ENCODE peak calls at places on chromosomes 7 and 10, in five cellular contexts. S is GM12878, R is HepG2, L is NT2/D1, N is H1. D is an unnamed sample.
A peak's percentile ranks its signal among the peaks of the same experiment; 100 is the strongest.

GRCh38 chr7:20227291-20227795 is 10.2 kb upstream of the MACC1 start:
- DNase-seq in N (no peak), L (no peak), R (no peak), S (no peak), D (no peak)

GRCh38 chr10:72335394-72336258 is 19.1 kb downstream of the DNAJB12 start:
- DNase-seq in N (no peak), R (no peak), L (no peak), S (no peak), D (no peak)

GRCh38 chr10:3082290-3082689 is 14.9 kb downstream of the PFKP start:
- DNase-seq in S (no peak), N (no peak), L (no peak), R (no peak), D (no peak)

GRCh38 chr10:20624642-20625041 is 272.5 kb downstream of the NEBL start:
- DNase-seq in L (no peak), R (no peak), S (no peak), N (no peak), D (no peak)

GRCh38 chr7:150945853-150946825 is 32.0 kb downstream of the KCNH2 start:
- DNase-seq in N (no peak), S (no peak), L (no peak), R (no peak), D (no peak)

GRCh38 chr7:134966691-134967090 is 19.6 kb upstream of the AGBL3 start:
- DNase-seq in R (no peak), N (no peak), S (no peak), L (no peak), D (no peak)

GRCh38 chr10:48605786-48606529 is 1.1 kb upstream of the ARHGAP22 start:
- DNase-seq in R (no peak), S (no peak), L (no peak), N (no peak), D (no peak)

GRCh38 chr7:12090757-12091134 is 120.3 kb upstream of the TMEM106B start:
- DNase-seq in R (no peak), S (no peak), N (no peak), L (no peak), D (no peak)

GRCh38 chr10:21572578-21572977 is 38.5 kb downstream of the MLLT10 start:
- DNase-seq in N (no peak), S (no peak), L (no peak), R (no peak), D (no peak)

GRCh38 chr10:59839576-59839975 is 66.8 kb downstream of the CCDC6 start:
- DNase-seq in S (no peak), L (no peak), N (no peak), R (no peak), D (no peak)

GRCh38 chr7:27586825-27587224 is 75.9 kb downstream of the HIBADH start:
- DNase-seq in R (no peak), N (no peak), L (no peak), S (peak; percentile 53), D (no peak)
- TF ChIP-seq SUZ12 in R (no peak), N (no peak), L (no peak), S (no peak), D (no peak)

GRCh38 chr7:75716992-75717626 is 21.6 kb downstream of the HIP1 start:
- DNase-seq in S (no peak), N (no peak), R (peak; percentile 59), L (no peak), D (no peak)

GRCh38 chr7:75712517-75713361 is 26.0 kb downstream of the HIP1 start:
- DNase-seq in N (no peak), R (no peak), L (no peak), S (no peak), D (no peak)

GRCh38 chr7:75718390-75719031 is 20.2 kb downstream of the HIP1 start:
- DNase-seq in N (no peak), L (no peak), S (no peak), R (no peak), D (no peak)

GRCh38 chr7:75719626-75720025 is 19.1 kb downstream of the HIP1 start:
- DNase-seq in S (no peak), N (no peak), R (peak; percentile 41), L (no peak), D (no peak)

GRCh38 chr7:75715864-75716263 is 22.9 kb downstream of the HIP1 start:
- DNase-seq in S (no peak), R (no peak), L (no peak), N (no peak), D (no peak)
- TF ChIP-seq SUZ12 in S (no peak), R (no peak), L (no peak), N (no peak), D (no peak)

GRCh38 chr10:66192162-66192834 is 733.5 kb upstream of the LRRTM3 start:
- DNase-seq in S (no peak), N (no peak), L (no peak), R (no peak), D (no peak)
- TF ChIP-seq SUZ12 in S (no peak), N (no peak), L (no peak), R (no peak), D (no peak)

DNA sequence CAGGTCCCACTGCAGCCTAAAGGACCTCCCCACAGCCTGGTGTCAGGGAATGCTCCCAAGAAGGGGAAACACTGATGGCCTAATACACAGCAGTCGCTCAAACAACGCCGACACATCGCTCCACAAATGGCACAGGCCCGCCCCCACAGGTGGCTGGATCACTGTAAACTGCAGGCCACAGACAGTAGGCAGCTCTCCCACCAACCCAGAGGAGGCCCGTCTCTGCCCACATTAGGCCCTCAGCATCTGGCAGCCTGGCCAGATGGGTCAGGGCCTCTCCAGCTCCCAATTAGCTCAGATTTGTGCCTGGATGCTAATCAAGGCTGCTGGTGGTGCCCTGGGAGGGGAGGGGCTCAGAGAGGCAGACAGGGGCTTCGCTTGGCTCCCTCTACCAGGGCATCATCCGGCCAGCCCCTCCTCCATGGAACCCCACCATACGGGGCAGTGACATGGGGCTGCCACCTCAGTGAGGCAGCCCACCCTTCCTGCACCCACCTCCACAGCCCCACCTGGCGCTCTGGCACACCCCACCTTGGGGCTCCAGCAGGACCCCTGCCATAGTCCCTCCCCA is 42.7 kb downstream of the CAMK2B start:
- DNase-seq in S (no peak), R (no peak), L (no peak), N (no peak), D (no peak)
- TF ChIP-seq SUZ12 in S (no peak), R (no peak), L (no peak), N (no peak), D (no peak)

DNA sequence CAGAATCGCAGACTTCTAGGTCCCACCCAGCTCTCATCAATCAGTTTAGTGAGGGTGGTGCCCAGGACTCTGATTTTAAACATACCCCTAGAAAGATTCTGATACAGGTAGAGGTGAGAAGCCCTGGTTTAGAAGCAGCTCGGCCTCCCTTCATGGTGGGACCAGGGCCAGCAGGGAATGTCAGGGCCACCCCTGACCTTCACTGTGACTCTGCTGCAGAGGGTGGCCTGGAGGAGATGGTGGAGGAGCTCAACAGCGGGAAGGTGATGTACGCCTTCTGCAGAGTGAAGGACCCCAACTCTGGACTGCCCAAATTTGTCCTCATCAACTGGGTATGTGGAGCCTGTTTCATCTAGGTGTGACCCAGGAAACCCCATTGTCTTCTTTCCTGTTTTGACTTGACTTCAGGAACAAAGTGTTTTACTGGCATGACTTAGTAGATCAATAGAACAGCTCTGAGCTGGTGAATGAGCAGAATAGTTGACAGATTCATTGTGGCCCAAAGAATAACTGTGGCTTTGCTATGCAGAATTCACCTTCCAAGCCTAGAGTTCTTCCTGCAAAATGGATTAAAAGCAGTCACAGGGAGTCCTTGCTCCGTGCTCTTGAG is 7.2 kb downstream of the DBNL start:
- DNase-seq in R (no peak), N (no peak), L (no peak), S (no peak), D (no peak)
- TF ChIP-seq SUZ12 in R (no peak), N (no peak), L (no peak), S (no peak), D (no peak)

GRCh38 chr7:50473531-50473930 is 23.4 kb upstream of the FIGNL1 start:
- DNase-seq in S (no peak), N (no peak), R (no peak), L (no peak), D (no peak)
- TF ChIP-seq SUZ12 in S (no peak), N (no peak), R (no peak), L (no peak), D (no peak)

GRCh38 chr7:42742321-42742720 is 169.5 kb downstream of the C7orf25 start:
- DNase-seq in S (no peak), L (no peak), R (no peak), N (no peak), D (no peak)
- TF ChIP-seq SUZ12 in S (no peak), L (no peak), R (no peak), N (no peak), D (no peak)

GRCh38 chr7:3564231-3564630 is 263.2 kb downstream of the SDK1 start:
- DNase-seq in R (no peak), S (no peak), L (no peak), N (no peak), D (no peak)
- TF ChIP-seq SUZ12 in R (no peak), S (no peak), L (no peak), N (no peak), D (no peak)

GRCh38 chr10:89007129-89007893 is 16.7 kb downstream of the FAS start:
- DNase-seq in S (no peak), R (no peak), L (no peak), N (no peak), D (no peak)
- TF ChIP-seq SUZ12 in S (no peak), R (no peak), L (no peak), N (no peak), D (no peak)

DNA sequence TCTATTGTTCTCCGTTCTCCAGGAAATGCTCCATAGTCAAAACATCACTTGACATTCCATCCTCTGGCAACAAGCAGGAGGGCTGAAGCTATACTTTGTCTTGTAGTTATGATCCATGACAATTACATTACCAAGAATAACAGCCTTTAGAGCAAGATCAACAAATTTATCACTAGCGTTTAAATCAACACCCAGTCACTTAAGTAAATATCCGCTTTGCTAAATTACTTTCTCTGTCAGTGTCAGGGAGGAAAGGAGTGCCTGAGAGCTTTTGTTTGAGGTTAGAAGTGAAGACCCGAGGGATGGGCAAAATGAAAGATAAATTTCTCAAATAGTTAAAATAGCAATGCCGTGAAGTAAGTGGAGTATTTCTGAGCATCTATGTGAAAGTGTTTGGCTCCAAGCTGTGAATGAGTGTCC is 236.1 kb upstream of the BMPER start:
- DNase-seq in N (no peak), R (peak; percentile 70), S (no peak), L (peak; percentile 28), D (peak; percentile 41)
- TF ChIP-seq SUZ12 in N (no peak), R (no peak), S (no peak), L (no peak), D (no peak)

D was measured in HEK293T.